ENCODE peak calls at places on chromosomes 2 and 18, in eight cellular contexts. T, S, E, D, O, W, Y and C are unnamed samples.

GRCh38 chr18:58863539-58864145 is 1.0 kb upstream of the ZNF532 start:
- DNase-seq in D (peak; percentile 44), E (peak; percentile 82), T (peak; percentile 44), S (peak; percentile 46), O (no peak), W (peak; percentile 68), Y (peak; percentile 30), C (peak; percentile 46)

GRCh38 chr2:148996805-148997204 is 41.7 kb upstream of the LYPD6B start:
- DNase-seq in Y (no peak), W (no peak), O (no peak), D (no peak), T (no peak), S (no peak), E (no peak), C (no peak)

GRCh38 chr2:240512109-240512485 is 45.7 kb downstream of the ANKMY1 start:
- DNase-seq in D (no peak), E (no peak), O (no peak), S (no peak), T (no peak), W (no peak), Y (no peak), C (no peak)

GRCh38 chr2:44424211-44424610 is 62.5 kb downstream of the CAMKMT start:
- DNase-seq in O (no peak), S (no peak), T (no peak), E (no peak), D (no peak), Y (no peak), W (no peak), C (no peak)

GRCh38 chr2:197137826-197138480 is 172.6 kb downstream of the ANKRD44 start:
- DNase-seq in W (no peak), D (no peak), Y (peak; percentile 24), O (no peak), E (no peak), S (no peak), T (no peak), C (no peak)

GRCh38 chr2:134432438-134432883 is 178.6 kb downstream of the MGAT5 start:
- DNase-seq in T (no peak), W (no peak), E (no peak), S (no peak), D (no peak), Y (no peak), O (no peak), C (no peak)

GRCh38 chr2:99787011-99787410 is 297.2 kb upstream of the REV1 start:
- DNase-seq in Y (no peak), O (no peak), D (no peak), S (no peak), W (no peak), T (no peak), E (no peak), C (no peak)

GRCh38 chr18:74529378-74529777 is 4.9 kb upstream of the CNDP1 start:
- DNase-seq in Y (no peak), W (no peak), S (no peak), T (no peak), O (no peak), E (no peak), D (no peak), C (no peak)

GRCh38 chr2:226447338-226447885 is 352.2 kb downstream of the IRS1 start:
- DNase-seq in Y (no peak), O (no peak), E (no peak), W (no peak), D (no peak), S (no peak), T (no peak), C (no peak)

GRCh38 chr2:99688699-99689098 is 198.9 kb upstream of the REV1 start:
- DNase-seq in O (no peak), E (no peak), D (no peak), W (no peak), S (no peak), T (no peak), Y (no peak), C (no peak)

GRCh38 chr18:55573386-55573785 is 14.6 kb downstream of the TCF4 start:
- DNase-seq in Y (no peak), W (no peak), D (no peak), S (peak; percentile 23), O (no peak), T (no peak), E (no peak), C (no peak)

GRCh38 chr2:56613917-56614316 is 430.1 kb downstream of the CCDC85A start:
- DNase-seq in D (no peak), Y (no peak), E (no peak), S (no peak), O (no peak), W (no peak), T (peak; percentile 1), C (no peak)

GRCh38 chr2:7697052-7697451 is 779.8 kb downstream of the RNF144A start:
- DNase-seq in Y (no peak), S (peak; percentile 45), E (no peak), W (no peak), O (no peak), D (no peak), T (no peak), C (no peak)

GRCh38 chr2:196260546-196260945 is 89.2 kb upstream of the STK17B start:
- DNase-seq in S (no peak), D (no peak), Y (no peak), T (no peak), E (no peak), O (no peak), W (no peak), C (no peak)

GRCh38 chr2:152740743-152741328 is 22.4 kb downstream of the ARL6IP6 start:
- DNase-seq in O (peak; percentile 49), D (no peak), E (no peak), Y (peak; percentile 62), W (peak; percentile 50), T (peak; percentile 83), S (no peak), C (no peak)

GRCh38 chr2:190698895-190699294 is 50.0 kb downstream of the NAB1 start:
- DNase-seq in W (no peak), D (peak; percentile 37), S (peak; percentile 39), Y (no peak), E (no peak), T (peak; percentile 25), O (no peak), C (peak; percentile 22)
- TF ChIP-seq CTCF in W (no peak), D (no peak), S (no peak), Y (no peak), E (peak; percentile 21), T (peak; percentile 49), O (no peak), C (peak; percentile 50)

DNA sequence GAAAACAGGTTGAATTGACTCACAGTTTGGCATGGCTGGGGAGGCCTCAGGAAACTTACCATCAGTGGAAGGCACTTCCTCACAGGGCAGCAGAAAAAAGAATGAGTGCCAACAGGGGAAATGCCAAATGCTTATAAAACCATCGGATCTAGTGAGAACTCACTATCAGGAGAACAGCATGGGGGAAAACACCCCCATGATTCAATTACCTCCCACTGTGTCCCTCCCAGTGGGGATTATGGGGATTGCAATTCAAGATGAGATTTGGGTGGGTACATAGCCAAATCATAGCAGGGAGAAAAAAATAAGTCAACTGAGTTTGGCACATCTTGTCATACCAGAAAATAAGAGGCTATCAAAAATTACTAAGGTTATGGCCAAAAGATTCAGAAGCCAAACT is 96.3 kb downstream of the TRIP12 start:
- DNase-seq in D (no peak), W (no peak), O (no peak), E (no peak), S (no peak), T (no peak), Y (no peak), C (no peak)
- TF ChIP-seq CTCF in D (peak; percentile 41), W (no peak), O (no peak), E (no peak), S (no peak), T (no peak), Y (no peak), C (peak; percentile 21)

GRCh38 chr18:47260138-47260923 is 8.9 kb upstream of the SKOR2 start:
- DNase-seq in D (peak; percentile 90), T (peak; percentile 50), Y (peak; percentile 14), W (no peak), E (peak; percentile 66), O (no peak), S (peak; percentile 93), C (peak; percentile 78)
- TF ChIP-seq CTCF in D (no peak), T (no peak), Y (no peak), W (no peak), E (no peak), O (no peak), S (no peak), C (no peak)

DNA sequence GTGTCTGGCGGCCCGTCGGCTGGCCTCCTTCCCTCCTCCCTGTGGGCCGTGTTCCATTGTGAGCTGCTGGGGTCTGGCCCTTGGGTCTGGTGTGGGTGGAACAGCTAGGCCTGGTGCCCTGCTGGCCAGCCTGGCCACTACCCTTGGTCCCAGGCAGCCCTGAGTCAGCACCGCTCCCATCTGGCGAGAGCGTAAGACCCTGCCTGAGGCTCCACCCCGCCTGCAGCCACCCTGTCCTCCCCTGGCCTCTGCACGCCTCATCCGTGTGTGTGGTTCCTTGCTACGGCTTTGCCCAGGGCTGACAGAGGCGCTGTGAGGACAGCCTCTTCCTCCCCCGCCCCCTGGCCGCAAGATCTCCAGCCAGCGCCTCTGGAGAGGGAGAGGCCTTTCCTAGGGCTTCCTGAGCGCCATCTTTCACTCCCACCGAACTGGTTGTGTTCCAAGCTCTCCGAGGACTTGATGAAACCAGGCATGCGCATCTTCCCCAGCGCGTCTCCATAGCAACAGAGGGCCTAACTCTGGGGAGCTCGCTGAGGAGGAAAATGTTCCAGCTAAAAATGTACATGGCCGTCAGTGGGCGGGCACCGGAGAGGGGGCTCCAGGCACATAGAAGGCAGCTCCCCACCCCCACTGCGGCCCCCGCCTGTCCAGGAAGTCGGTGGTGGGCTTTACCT is 83.0 kb downstream of the STPG4 start:
- DNase-seq in E (peak; percentile 93), D (no peak), T (peak; percentile 99), O (no peak), W (no peak), S (peak; percentile 36), Y (no peak), C (no peak)
- TF ChIP-seq CTCF in E (peak; percentile 3), D (no peak), T (peak; percentile 24), O (no peak), W (no peak), S (no peak), Y (no peak), C (no peak)